ENCODE peak calls at places on chromosomes 4 and X, in ten cellular contexts. J, C, P, S, F, W, R, L, N and Z are unnamed samples.

GRCh38 chrX:33725556-33726232 is 406.4 kb downstream of the FAM47A start:
- DNase-seq in C (no peak), W (no peak), J (no peak), S (no peak), N (no peak), F (peak; percentile 71), L (peak; percentile 9), R (peak; percentile 7), P (peak; percentile 16), Z (no peak)

GRCh38 chrX:109264878-109265277 is 217.0 kb downstream of the GUCY2F start:
- DNase-seq in C (no peak), S (no peak), N (no peak), L (no peak), P (no peak), R (no peak), J (no peak), W (no peak), F (no peak), Z (no peak)

GRCh38 chr4:36322921-36323354 is 41.5 kb downstream of the DTHD1 start:
- DNase-seq in S (no peak), N (no peak), C (no peak), F (no peak), P (no peak), L (no peak), J (no peak), W (no peak), R (no peak), Z (no peak)

GRCh38 chr4:98653006-98653405 is 5.4 kb downstream of the TSPAN5 start:
- DNase-seq in C (no peak), S (no peak), F (no peak), L (no peak), W (no peak), N (no peak), R (no peak), J (no peak), P (no peak), Z (no peak)

GRCh38 chr4:3642056-3642630 is 109.9 kb upstream of the LRPAP1 start:
- DNase-seq in P (no peak), N (no peak), C (no peak), J (no peak), F (no peak), L (no peak), W (no peak), R (no peak), S (no peak), Z (no peak)

GRCh38 chr4:189036906-189037305 is 897.7 kb downstream of the TRIML1 start:
- DNase-seq in N (no peak), J (no peak), F (no peak), R (no peak), P (no peak), C (no peak), S (no peak), L (no peak), W (no peak), Z (no peak)

GRCh38 chr4:85491527-85491926 is 16.6 kb downstream of the ARHGAP24 start:
- DNase-seq in C (no peak), P (no peak), J (no peak), S (no peak), R (no peak), L (no peak), W (no peak), N (no peak), F (no peak), Z (no peak)

GRCh38 chrX:132809581-132809980 is 148.8 kb downstream of the HS6ST2 start:
- DNase-seq in C (no peak), L (no peak), W (no peak), F (no peak), J (no peak), S (no peak), P (peak; percentile 53), R (no peak), N (no peak), Z (no peak)

GRCh38 chrX:20265221-20265725 is 1.4 kb downstream of the RPS6KA3 start:
- DNase-seq in F (peak; percentile 83), P (peak; percentile 66), S (peak; percentile 41), W (peak; percentile 33), C (peak; percentile 63), N (peak; percentile 62), R (peak; percentile 52), J (peak; percentile 76), L (peak; percentile 55), Z (no peak)

GRCh38 chrX:43688586-43688985 is 32.5 kb downstream of the MAOA start:
- DNase-seq in C (no peak), R (no peak), J (no peak), W (no peak), N (no peak), P (no peak), L (no peak), S (no peak), F (no peak), Z (no peak)

GRCh38 chrX:1108451-1109445 is 103.7 kb downstream of the CRLF2 start:
- DNase-seq in P (no peak), F (no peak), S (no peak), C (no peak), N (no peak), W (no peak), L (no peak), J (peak; percentile 63), R (no peak), Z (no peak)

GRCh38 chrX:29318051-29318450 is 730.8 kb downstream of the IL1RAPL1 start:
- DNase-seq in P (peak; percentile 76), R (no peak), W (no peak), N (no peak), S (no peak), F (no peak), C (no peak), L (no peak), J (no peak), Z (no peak)

GRCh38 chr4:160038560-160038959 is 935.7 kb downstream of the RAPGEF2 start:
- DNase-seq in W (no peak), S (no peak), R (no peak), C (no peak), F (no peak), J (no peak), L (no peak), P (no peak), N (no peak), Z (no peak)

GRCh38 chrX:10176121-10177003 is 19.6 kb downstream of the CLCN4 start:
- DNase-seq in N (no peak), C (no peak), J (no peak), L (no peak), S (no peak), P (no peak), R (peak; percentile 71), F (no peak), W (no peak), Z (no peak)

GRCh38 chrX:102835504-102836146 is 101.4 kb upstream of the RAB40AL start:
- DNase-seq in N (no peak), R (no peak), J (no peak), C (no peak), P (peak; percentile 54), S (no peak), W (peak; percentile 5), F (no peak), L (no peak), Z (no peak)

GRCh38 chr4:19776021-19776459 is 475.7 kb upstream of the SLIT2 start:
- DNase-seq in C (no peak), F (no peak), J (no peak), P (peak; percentile 96), N (no peak), S (peak; percentile 84), R (no peak), W (no peak), L (no peak), Z (no peak)

GRCh38 chr4:26204911-26205368 is 115.9 kb upstream of the RBPJ start:
- DNase-seq in C (peak; percentile 44), L (peak; percentile 38), F (peak; percentile 70), R (peak; percentile 47), W (peak; percentile 43), P (no peak), S (no peak), J (no peak), N (no peak), Z (no peak)

GRCh38 chrX:23898412-23898959 is 9.3 kb downstream of the APOO start:
- DNase-seq in L (no peak), P (peak; percentile 57), F (no peak), R (no peak), N (no peak), J (no peak), C (no peak), W (no peak), S (no peak), Z (no peak)

GRCh38 chrX:27381419-27381818 is 81.7 kb downstream of the PPP4R3C start:
- DNase-seq in J (no peak), F (no peak), C (no peak), R (no peak), N (no peak), P (no peak), S (no peak), L (no peak), W (no peak), Z (no peak)
- TF ChIP-seq POLR2A in J (no peak), F (no peak), C (no peak), R (no peak), N (no peak), P (no peak), S (no peak), L (no peak), W (no peak), Z (no peak)

GRCh38 chr4:1661695-1662094 is 22.4 kb downstream of the FAM53A start:
- DNase-seq in R (no peak), J (no peak), S (peak; percentile 48), C (no peak), L (no peak), N (no peak), P (no peak), F (no peak), W (no peak), Z (no peak)
- H3K4me1 ChIP-seq in R (no peaks in the 10 kb centered on the region), J (no peaks in the 10 kb centered on the region), S (peaks cover 19% of the 10 kb centered on the region), C (no peaks in the 10 kb centered on the region), L (no peaks in the 10 kb centered on the region), N (no peaks in the 10 kb centered on the region), P (no peaks in the 10 kb centered on the region), F (peaks cover 6% of the 10 kb centered on the region), W (no peaks in the 10 kb centered on the region), Z (no peaks in the 10 kb centered on the region)

DNA sequence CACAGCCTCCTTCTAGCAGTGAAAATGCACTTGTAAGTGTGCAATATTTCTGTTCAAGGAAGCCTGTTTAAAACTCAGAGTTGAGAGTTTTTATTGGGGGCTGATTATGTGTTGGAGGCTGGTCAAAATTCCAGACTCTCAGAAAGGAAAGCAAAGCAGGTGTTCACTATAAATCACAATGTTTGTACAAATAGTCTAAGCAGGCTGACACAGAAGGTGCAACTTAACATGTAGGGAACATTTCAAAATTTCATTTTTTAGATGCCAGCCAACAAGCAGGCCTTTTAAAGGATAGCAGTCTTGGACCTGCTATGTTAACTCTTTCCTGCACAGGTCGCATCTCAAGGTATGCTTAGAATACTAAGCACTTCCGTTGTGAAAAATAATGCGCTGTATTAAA is 112.3 kb upstream of the IL13RA1 start:
- DNase-seq in R (no peak), C (no peak), N (no peak), S (no peak), P (no peak), J (no peak), W (no peak), F (no peak), L (no peak), Z (no peak)
- H3K36me3 ChIP-seq in R (no peaks in the 10 kb centered on the region), C (peaks cover 16% of the 10 kb centered on the region), N (no peaks in the 10 kb centered on the region), S (no peaks in the 10 kb centered on the region), P (no peaks in the 10 kb centered on the region), J (peaks cover 6% of the 10 kb centered on the region), W (no peaks in the 10 kb centered on the region), F (no peaks in the 10 kb centered on the region), L (no peaks in the 10 kb centered on the region), Z (no peaks in the 10 kb centered on the region)

DNA sequence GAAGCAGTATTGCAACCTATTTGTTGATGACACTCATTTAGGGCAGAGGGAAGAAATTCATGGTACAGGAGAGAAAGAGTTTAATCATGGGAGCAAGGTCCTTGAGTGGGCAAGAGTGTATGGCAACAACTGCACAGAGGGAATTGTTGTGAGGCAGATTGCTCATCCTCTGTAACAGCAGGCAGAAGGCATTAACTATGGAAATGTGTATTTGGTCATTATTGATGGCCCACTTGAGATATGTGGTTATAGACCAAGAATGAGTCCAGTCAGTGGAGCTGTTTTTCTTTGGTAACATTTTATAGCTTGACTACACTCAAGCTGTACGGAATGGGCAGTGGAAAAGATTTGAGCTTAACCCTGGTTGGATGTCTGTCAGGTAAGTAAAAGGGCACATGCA is 15.9 kb downstream of the PLRG1 start:
- DNase-seq in P (no peak), L (no peak), F (no peak), C (no peak), J (no peak), N (no peak), S (no peak), W (no peak), R (no peak), Z (no peak)
- TF ChIP-seq POLR2A in P (no peak), L (no peak), F (no peak), C (no peak), J (no peak), N (no peak), S (no peak), W (no peak), R (no peak), Z (no peak)